ENCODE peak calls at places on chromosomes 16 and 17, in six cellular contexts. F, X, S, I, Z and H are unnamed samples.

GRCh38 chr17:82964851-82965341 is 114.5 kb upstream of the METRNL start:
- DNase-seq in F (no peak), X (no peak), S (no peak), I (no peak), Z (no peak), H (no peak)

GRCh38 chr17:67707442-67707841 is 10.3 kb upstream of the NOL11 start:
- DNase-seq in F (no peak), X (no peak), S (no peak), I (no peak), Z (no peak), H (no peak)

GRCh38 chr17:80716986-80717385 is 172.3 kb downstream of the RPTOR start:
- DNase-seq in F (no peak), X (no peak), S (no peak), I (no peak), Z (no peak), H (no peak)

GRCh38 chr16:82504811-82505210 is 122.0 kb upstream of the CDH13 start:
- DNase-seq in F (no peak), X (no peak), S (no peak), I (peak; percentile 35), Z (no peak), H (no peak)

GRCh38 chr17:6460531-6461161 is 16.4 kb downstream of the PIMREG start:
- DNase-seq in F (no peak), X (no peak), S (no peak), I (no peak), Z (no peak), H (no peak)

GRCh38 chr16:11285842-11286241 is 4.7 kb upstream of the PRM1 start:
- DNase-seq in F (no peak), X (no peak), S (no peak), I (no peak), Z (no peak), H (no peak)

GRCh38 chr17:72184805-72185204 is 64.0 kb downstream of the SOX9 start:
- DNase-seq in F (peak; percentile 78), X (no peak), S (peak; percentile 56), I (no peak), Z (no peak), H (no peak)

GRCh38 chr16:50059111-50059510 is 6.7 kb upstream of the HEATR3 start:
- DNase-seq in F (no peak), X (no peak), S (no peak), I (no peak), Z (no peak), H (no peak)

GRCh38 chr16:82651921-82652601 is 25.3 kb downstream of the CDH13 start:
- DNase-seq in F (no peak), X (no peak), S (no peak), I (no peak), Z (no peak), H (no peak)

GRCh38 chr16:88939814-88940195 is 37.2 kb downstream of the CBFA2T3 start:
- DNase-seq in F (no peak), X (no peak), S (peak; percentile 66), I (no peak), Z (no peak), H (no peak)

GRCh38 chr17:29091591-29092291 is 48.8 kb downstream of the PIPOX start:
- DNase-seq in F (no peak), X (no peak), S (no peak), I (no peak), Z (no peak), H (no peak)

GRCh38 chr16:25051446-25052160 is 36.4 kb upstream of the ARHGAP17 start:
- DNase-seq in F (peak; percentile 37), X (no peak), S (peak; percentile 43), I (peak; percentile 65), Z (no peak), H (no peak)

GRCh38 chr17:4901108-4901647 is 1.7 kb downstream of the CHRNE start:
- DNase-seq in F (no peak), X (no peak), S (no peak), I (no peak), Z (peak; percentile 86), H (no peak)

GRCh38 chr17:47989159-47989558 is 18.2 kb downstream of the CDK5RAP3 start:
- DNase-seq in F (no peak), X (no peak), S (no peak), I (no peak), Z (no peak), H (no peak)
- TF ChIP-seq CTCF in F (no peak), X (no peak), S (no peak), I (no peak), Z (no peak), H (no peak)

DNA sequence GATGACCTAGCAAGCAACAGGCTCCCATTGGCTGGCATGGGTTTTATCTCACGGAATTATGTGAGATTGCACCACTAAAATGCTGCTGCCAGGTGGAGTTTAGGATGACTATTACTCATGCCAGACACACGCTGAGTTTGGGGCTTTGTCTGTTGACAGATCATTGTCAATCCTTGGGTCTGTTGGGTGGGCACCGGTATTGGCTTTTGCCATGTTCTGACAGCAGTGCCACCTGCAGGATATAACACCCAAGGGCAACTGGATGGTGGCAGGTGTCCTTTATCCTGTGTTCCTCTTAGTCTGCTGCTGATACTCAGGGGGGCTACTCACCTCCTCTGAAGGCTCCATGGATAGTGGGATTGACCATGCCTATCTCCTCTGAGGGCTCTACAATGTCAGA is 221.6 kb upstream of the DYNLRB2 start:
- DNase-seq in F (no peak), X (no peak), S (no peak), I (no peak), Z (no peak), H (no peak)
- TF ChIP-seq CTCF in F (no peak), X (no peak), S (no peak), I (no peak), Z (no peak), H (no peak)

GRCh38 chr17:45809484-45809883 is 25.4 kb downstream of the CRHR1 start:
- DNase-seq in F (no peak), X (no peak), S (no peak), I (no peak), Z (peak; percentile 64), H (no peak)

GRCh38 chr17:45815752-45816151 is 28.9 kb upstream of the SPPL2C start:
- DNase-seq in F (no peak), X (no peak), S (no peak), I (no peak), Z (no peak), H (no peak)

GRCh38 chr17:45814622-45815606 is 29.8 kb upstream of the SPPL2C start:
- DNase-seq in F (no peak), X (no peak), S (peak; percentile 50), I (no peak), Z (no peak), H (no peak)

GRCh38 chr17:45812102-45812501 is 28.0 kb downstream of the CRHR1 start:
- DNase-seq in F (peak; percentile 15), X (no peak), S (no peak), I (peak; percentile 5), Z (no peak), H (no peak)

GRCh38 chr17:45813051-45813731 is 29.1 kb downstream of the CRHR1 start:
- DNase-seq in F (peak; percentile 29), X (no peak), S (no peak), I (no peak), Z (no peak), H (no peak)
- TF ChIP-seq CTCF in F (peak; percentile 44), X (peak; percentile 29), S (no peak), I (peak; percentile 18), Z (no peak), H (peak; percentile 14)

GRCh38 chr17:36870618-36871002 is 66.7 kb upstream of the LHX1 start:
- DNase-seq in F (no peak), X (no peak), S (no peak), I (no peak), Z (no peak), H (no peak)
- TF ChIP-seq CTCF in F (no peak), X (no peak), S (no peak), I (no peak), Z (no peak), H (no peak)